ENCODE peak calls at places on chromosomes 3 and 15, in five cellular contexts. K is mesenchymal stem cell, Y is neuronal stem cell, N is H1, V is IMR-90. M is an unnamed sample.

GRCh38 chr3:29463306-29463705 is 182.4 kb downstream of the RBMS3 start:
- DNase-seq in Y (no peak), V (no peak), N (no peak), K (no peak), M (no peak)

GRCh38 chr3:58528629-58529028 is 8.4 kb downstream of the ACOX2 start:
- DNase-seq in Y (no peak), K (peak), N (no peak), V (peak), M (no peak)

GRCh38 chr3:131083190-131083863 is 56.6 kb downstream of the NEK11 start:
- DNase-seq in Y (no peak), K (no peak), V (no peak), N (no peak), M (peak)

GRCh38 chr3:57165637-57166036 is 484 bp upstream of the IL17RD start:
- DNase-seq in Y (no peak), N (no peak), K (no peak), V (no peak), M (no peak)

GRCh38 chr3:62554264-62554799 is 181.0 kb upstream of the FEZF2 start:
- DNase-seq in K (no peak), Y (no peak), V (no peak), N (no peak), M (peak)

GRCh38 chr15:35867371-35867770 is 321.4 kb upstream of the DPH6 start:
- DNase-seq in K (no peak), Y (no peak), V (no peak), N (no peak), M (no peak)

GRCh38 chr3:158565076-158565475 is 5.9 kb upstream of the MLF1 start:
- DNase-seq in V (no peak), K (no peak), N (no peak), Y (no peak), M (no peak)

GRCh38 chr15:77503764-77504163 is 83.1 kb downstream of the HMG20A start:
- DNase-seq in K (no peak), N (no peak), Y (no peak), V (no peak), M (no peak)

GRCh38 chr3:87509401-87509800 is 233.0 kb upstream of the POU1F1 start:
- DNase-seq in K (no peak), N (no peak), Y (no peak), V (no peak), M (no peak)

GRCh38 chr3:37492468-37492867 is 318.1 kb upstream of the LRRFIP2 start:
- DNase-seq in N (no peak), Y (no peak), K (no peak), V (no peak), M (no peak)

GRCh38 chr15:29822685-29823459 is 604 bp upstream of the TJP1 start:
- DNase-seq in K (peak), Y (no peak), V (peak), N (no peak), M (no peak)

GRCh38 chr3:187694801-187695200 is 7.6 kb downstream of the RTP2 start:
- DNase-seq in Y (no peak), K (peak), V (peak), N (no peak), M (no peak)

GRCh38 chr3:150106752-150107428 is 136.2 kb upstream of the PFN2 start:
- DNase-seq in N (no peak), Y (peak), K (peak), V (peak), M (no peak)

GRCh38 chr3:120762575-120762974 is 20.0 kb downstream of the GTF2E1 start:
- DNase-seq in V (peak), K (no peak), N (no peak), Y (no peak), M (no peak)

GRCh38 chr3:185992801-185993467 is 55.1 kb upstream of the TRA2B start:
- DNase-seq in K (no peak), Y (no peak), V (peak), N (no peak), M (no peak)

GRCh38 chr3:135908225-135908624 is 57.3 kb upstream of the PPP2R3A start:
- DNase-seq in Y (no peak), V (peak), N (no peak), K (no peak), M (no peak)

GRCh38 chr3:51796859-51797258 is 17.8 kb upstream of the IQCF6 start:
- DNase-seq in V (no peak), Y (no peak), N (peak), K (no peak), M (no peak)

GRCh38 chr15:92848852-92849598 is 51.1 kb upstream of the CHD2 start:
- DNase-seq in N (no peak), Y (no peak), K (peak), V (peak), M (no peak)

DNA sequence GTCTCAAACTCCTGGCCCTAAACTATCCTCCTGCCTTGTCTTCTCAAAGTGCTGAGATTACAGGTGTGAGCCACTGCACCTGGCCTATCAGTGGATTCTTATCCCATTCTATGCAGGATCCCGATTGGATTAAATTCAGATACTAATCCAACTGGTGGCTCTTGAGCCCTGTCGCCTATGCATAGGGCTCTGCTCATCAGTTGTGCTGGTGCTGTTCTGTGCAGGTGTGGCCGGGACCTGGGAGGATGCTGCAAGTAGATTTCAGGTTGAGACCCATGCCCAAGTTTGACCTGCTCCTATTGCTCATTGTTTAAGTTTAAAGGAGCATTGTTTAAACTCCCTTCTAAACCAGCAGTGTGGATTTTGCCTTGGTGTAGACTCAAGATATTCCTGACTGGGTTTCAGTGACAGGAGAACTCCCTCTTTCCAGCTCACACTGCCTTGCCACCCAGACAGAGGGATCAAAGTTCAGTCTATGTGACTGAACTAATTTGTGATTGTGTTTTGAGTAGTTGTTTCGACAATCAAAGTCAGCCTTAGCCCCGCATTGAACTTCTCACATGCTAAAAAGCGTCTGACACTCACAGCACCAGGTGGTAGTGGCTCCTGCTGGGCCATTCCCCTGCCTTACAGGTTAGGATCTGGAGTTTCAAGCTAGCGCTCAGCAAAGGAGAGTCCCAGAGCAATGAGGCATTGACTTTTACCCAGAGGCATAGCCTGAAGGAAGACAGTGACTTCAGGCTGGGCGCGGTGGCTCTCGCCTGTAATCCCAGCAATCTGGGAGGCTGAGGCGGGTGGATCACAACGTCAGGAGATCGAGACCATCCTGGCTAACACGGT is 45.0 kb upstream of the PIK3CB start:
- DNase-seq in V (no peak), K (no peak), Y (no peak), N (no peak), M (peak)
- H2BK15ac ChIP-seq in V (no peak), K (no peak), Y (no peak), N (no peak), M (no peak)

GRCh38 chr3:113161661-113162060 is 49.7 kb upstream of the BOC start:
- DNase-seq in N (no peak), V (no peak), Y (no peak), K (no peak), M (no peak)
- H2AFZ ChIP-seq in N (no peak), V (no peak), Y (no peak), K (no peak), M (no peak)

GRCh38 chr3:5187152-5187919 is at the start of gene EDEM1:
- DNase-seq in K (peak), Y (peak), V (peak), N (peak), M (peak)

GRCh38 chr3:5185093-5185673 is 2.3 kb upstream of the EDEM1 start:
- DNase-seq in K (no peak), V (no peak), N (no peak), Y (no peak), M (no peak)

GRCh38 chr3:5187920-5188418 is 462 bp downstream of the EDEM1 start:
- DNase-seq in K (peak), N (peak), V (peak), Y (no peak), M (peak)

GRCh38 chr3:5186089-5186853 is 1.2 kb upstream of the EDEM1 start:
- DNase-seq in Y (no peak), N (no peak), K (peak), V (no peak), M (no peak)

DNA sequence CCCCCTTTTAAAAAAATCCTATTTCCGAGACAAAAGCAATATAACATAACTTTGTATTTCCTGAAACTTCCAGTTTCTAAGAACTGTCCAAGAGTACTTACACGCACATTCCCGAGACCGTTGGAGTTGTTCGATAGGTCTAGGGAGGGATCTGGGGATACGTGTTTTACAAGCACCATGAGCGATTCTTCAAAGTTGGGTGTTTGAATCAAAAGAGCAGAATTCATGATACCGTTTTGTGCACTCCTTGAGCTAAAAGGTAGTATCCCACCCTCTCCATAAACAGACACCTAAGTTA is 704 bp upstream of the EDEM1 start:
- DNase-seq in V (peak), K (peak), N (no peak), Y (no peak), M (no peak)
- H2BK15ac ChIP-seq in V (no peak), K (no peak), N (no peak), Y (no peak), M (no peak)

GRCh38 chr15:75171408-75171807 is 30.3 kb upstream of the C15orf39 start:
- DNase-seq in N (no peak), K (peak), Y (no peak), V (peak), M (no peak)
- H2AFZ ChIP-seq in N (no peak), K (peak), Y (no peak), V (no peak), M (no peak)

GRCh38 chr3:192108820-192109219 is 618.5 kb downstream of the FGF12 start:
- DNase-seq in K (no peak), N (no peak), V (no peak), Y (no peak), M (no peak)
- H2BK15ac ChIP-seq in K (no peak), N (no peak), V (no peak), Y (no peak), M (no peak)

DNA sequence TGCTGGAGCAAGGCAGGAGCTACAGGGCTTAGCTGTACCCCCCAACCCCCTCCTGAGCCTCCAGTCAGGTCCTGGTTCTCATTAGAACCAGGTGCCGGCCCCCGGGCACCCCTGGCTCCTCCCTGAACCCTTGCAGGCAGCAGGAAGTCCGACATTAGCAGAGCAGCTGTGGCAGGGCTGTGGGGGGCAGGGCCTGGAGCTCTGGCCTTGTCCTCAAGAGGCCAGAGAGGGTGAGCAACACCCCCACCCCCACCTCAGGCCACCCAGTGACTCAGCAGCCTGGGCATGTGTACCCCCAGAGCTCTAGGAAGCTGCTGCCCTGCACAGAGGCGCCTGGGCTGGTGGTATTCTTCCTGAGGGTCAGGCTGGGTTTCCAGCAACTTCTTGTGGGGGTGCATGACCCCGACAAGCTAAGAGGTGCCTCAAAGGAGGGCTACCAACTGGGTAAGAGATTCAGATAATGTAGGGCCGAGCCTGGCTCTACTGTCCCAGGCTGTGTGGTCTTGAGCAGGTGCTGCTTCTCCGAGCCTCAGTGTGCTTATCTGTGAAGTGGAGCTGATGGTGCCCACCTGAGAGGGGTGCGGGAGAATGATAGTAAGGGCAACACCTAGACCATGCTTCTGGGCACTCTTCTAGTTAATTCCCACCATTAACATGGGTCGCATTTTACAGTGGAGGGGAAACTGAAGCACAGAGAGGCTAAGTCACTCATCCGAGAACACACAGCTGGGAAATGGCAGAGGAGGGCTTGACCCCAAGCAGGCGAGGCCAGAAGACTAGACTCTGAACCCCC is 16.0 kb downstream of the H1-8 start:
- DNase-seq in V (peak), N (no peak), K (peak), Y (no peak), M (no peak)
- H2AFZ ChIP-seq in V (peak), N (no peak), K (no peak), Y (no peak), M (no peak)